ENCODE peak calls at places on chromosome 2, in eight cellular contexts. V is left lung; B is stimulated activated CD4-positive, alpha-beta T cell treated with anti-CD3 and anti-CD28 coated beads, Interleukin-12 subunit alpha, Interleukin-12 subunit beta, amount 100 ng/mL, for 4 hours; P is NCI-H1105; Q is NCI-H1092 treated with DMSO at 0.1 percent for 48 hours; A is RWPE1; E is T follicular helper cell; M is GM12892. O is an unnamed sample.

GRCh38 chr2:36433311-36434217 is 78.0 kb downstream of the CRIM1 start:
- DNase-seq in V (no peak), E (no peak), B (no peak), Q (no peak), P (peak; percentile 27), A (peak; percentile 80), M (no peak), O (no peak)

GRCh38 chr2:28952806-28953190 is 28.3 kb upstream of the TOGARAM2 start:
- DNase-seq in B (no peak), A (no peak), M (no peak), V (no peak), P (no peak), Q (no peak), E (no peak), O (no peak)

GRCh38 chr2:25252291-25253152 is 84.1 kb upstream of the POMC start:
- DNase-seq in P (peak; percentile 93), V (peak; percentile 88), E (peak; percentile 52), Q (peak; percentile 71), A (peak; percentile 77), B (peak; percentile 65), M (peak; percentile 79), O (peak; percentile 78)

GRCh38 chr2:156229724-156230362 is 102.7 kb downstream of the NR4A2 start:
- DNase-seq in A (no peak), E (no peak), P (no peak), V (no peak), B (no peak), M (no peak), Q (no peak), O (no peak)

GRCh38 chr2:85663684-85664565 is 4.1 kb downstream of the SFTPB start:
- DNase-seq in Q (no peak), M (no peak), V (peak; percentile 84), A (no peak), E (no peak), P (no peak), B (no peak), O (no peak)

GRCh38 chr2:231452799-231453508 is 11.3 kb downstream of the NCL start:
- DNase-seq in V (no peak), Q (no peak), B (no peak), P (peak; percentile 51), E (no peak), A (no peak), M (no peak), O (no peak)

GRCh38 chr2:97906309-97906708 is 89.4 kb downstream of the TMEM131 start:
- DNase-seq in A (no peak), M (no peak), P (no peak), V (no peak), B (no peak), Q (no peak), E (no peak), O (no peak)

GRCh38 chr2:130729311-130730299 is 735 bp downstream of the GPR148 start:
- DNase-seq in B (no peak), E (no peak), P (peak; percentile 58), A (no peak), M (no peak), Q (peak; percentile 83), V (peak; percentile 64), O (no peak)

GRCh38 chr2:231710751-231711676 is 2.7 kb downstream of the PTMA start:
- DNase-seq in A (no peak), B (no peak), E (no peak), V (peak; percentile 85), P (no peak), Q (no peak), M (no peak), O (peak; percentile 64)

GRCh38 chr2:204183608-204184007 is 247.0 kb downstream of the ICOS start:
- DNase-seq in A (no peak), B (no peak), E (no peak), V (no peak), M (no peak), Q (no peak), P (no peak), O (no peak)

GRCh38 chr2:32558492-32558891 is 69.4 kb upstream of the TTC27 start:
- DNase-seq in Q (no peak), A (no peak), V (no peak), M (no peak), E (no peak), P (no peak), B (no peak), O (no peak)

GRCh38 chr2:43241558-43241957 is 15.2 kb upstream of the ZFP36L2 start:
- DNase-seq in E (no peak), B (no peak), P (no peak), M (no peak), A (no peak), Q (no peak), V (no peak), O (no peak)

GRCh38 chr2:71933467-71934319 is 214.0 kb downstream of the CYP26B1 start:
- DNase-seq in P (no peak), A (no peak), V (no peak), M (no peak), Q (no peak), B (no peak), E (no peak), O (no peak)